ENCODE peak calls at places on chromosomes 3 and 15, in seven cellular contexts. C, I, J, N, W, B and O are unnamed samples.

GRCh38 chr3:3634326-3634725 is 164.9 kb upstream of the LRRN1 start:
- DNase-seq in I (no peak), N (no peak), J (no peak), W (no peak), B (no peak), C (no peak), O (no peak)

GRCh38 chr3:154105218-154105975 is 15.8 kb upstream of the ARHGEF26 start:
- DNase-seq in I (no peak), J (no peak), N (no peak), C (no peak), W (no peak), B (no peak), O (no peak)

GRCh38 chr3:16801698-16802097 is 83.1 kb upstream of the PLCL2 start:
- DNase-seq in J (no peak), N (no peak), B (no peak), W (no peak), I (no peak), C (peak), O (peak)

GRCh38 chr3:44104668-44105321 is 136.9 kb upstream of the TOPAZ1 start:
- DNase-seq in N (no peak), C (no peak), B (no peak), J (no peak), I (peak), W (peak), O (peak)

GRCh38 chr3:151460774-151461450 is at the start of gene IGSF10:
- DNase-seq in C (no peak), B (no peak), W (peak), I (no peak), N (no peak), J (no peak), O (no peak)

GRCh38 chr3:129971368-129972052 is 3.0 kb upstream of the TRH start:
- DNase-seq in C (no peak), I (no peak), N (no peak), J (no peak), W (no peak), B (no peak), O (no peak)

GRCh38 chr15:74613953-74614743 is 1.5 kb upstream of the CLK3 start:
- DNase-seq in W (no peak), N (no peak), C (no peak), J (no peak), I (no peak), B (no peak), O (no peak)

GRCh38 chr3:98602078-98602678 is 8.8 kb upstream of the CPOX start:
- DNase-seq in I (no peak), B (peak), J (peak), W (peak), C (peak), N (no peak), O (no peak)

GRCh38 chr15:38134252-38134651 is 118.4 kb upstream of the SPRED1 start:
- DNase-seq in B (no peak), I (no peak), N (no peak), J (no peak), C (no peak), W (no peak), O (no peak)

GRCh38 chr3:171470714-171471227 is 10.6 kb upstream of the TNIK start:
- DNase-seq in W (no peak), J (no peak), B (no peak), N (no peak), C (no peak), I (no peak), O (no peak)

GRCh38 chr15:80026310-80026709 is 33.2 kb upstream of the ZFAND6 start:
- DNase-seq in N (no peak), I (no peak), B (no peak), C (no peak), W (no peak), J (no peak), O (no peak)

GRCh38 chr3:9913601-9914000 is 3.3 kb upstream of the IL17RC start:
- DNase-seq in I (no peak), W (no peak), J (no peak), N (no peak), C (no peak), B (no peak), O (no peak)

GRCh38 chr3:146160233-146160963 is 586 bp downstream of the PLOD2 start:
- DNase-seq in J (peak), C (no peak), I (no peak), B (no peak), W (peak), N (no peak), O (no peak)